ENCODE peak calls at places on chromosome 12, in eight cellular contexts. L is NCI-H1694 treated with DMSO at 0.1 percent for 48 hours, K is right atrium auricular region, Y is T-helper 17 cell, H is NCI-H1092 treated with DMSO at 0.1 percent for 48 hours, V is AG08396, G is HEK293T, E is Caco-2. A is an unnamed sample.

GRCh38 chr12:95208678-95209077 is 8.6 kb downstream of the FGD6 start:
- DNase-seq in L (peak), K (no peak), Y (no peak), H (no peak), V (no peak), G (no peak), E (no peak), A (no peak)

GRCh38 chr12:49808686-49809368 is 19.4 kb downstream of the NCKAP5L start:
- DNase-seq in L (no peak), K (no peak), Y (no peak), H (no peak), V (no peak), G (no peak), E (no peak), A (peak)

GRCh38 chr12:4307593-4308333 is 13.2 kb upstream of the TIGAR start:
- DNase-seq in L (peak), K (peak), Y (no peak), H (peak), V (peak), G (peak), E (peak), A (peak)

GRCh38 chr12:102992297-102992696 is 34.8 kb downstream of the ASCL1 start:
- DNase-seq in L (no peak), K (no peak), Y (no peak), H (no peak), V (no peak), G (no peak), E (no peak), A (no peak)

GRCh38 chr12:100141998-100142850 is 450 bp downstream of the BLTP3B start:
- DNase-seq in L (peak), K (no peak), Y (peak), H (peak), V (peak), G (peak), E (peak), A (peak)

GRCh38 chr12:120739821-120740613 is 14.4 kb downstream of the ACADS start:
- DNase-seq in L (no peak), K (no peak), Y (no peak), H (no peak), V (no peak), G (no peak), E (no peak), A (no peak)

GRCh38 chr12:106423291-106423690 is 65.7 kb downstream of the POLR3B start:
- DNase-seq in L (no peak), K (no peak), Y (no peak), H (no peak), V (no peak), G (no peak), E (peak), A (no peak)

GRCh38 chr12:6158749-6159148 is 34.3 kb upstream of the VWF start:
- DNase-seq in L (no peak), K (no peak), Y (no peak), H (no peak), V (no peak), G (no peak), E (no peak), A (no peak)

GRCh38 chr12:104938371-104938770 is 19.7 kb downstream of the SLC41A2 start:
- DNase-seq in L (no peak), K (no peak), Y (no peak), H (no peak), V (no peak), G (no peak), E (no peak), A (no peak)

GRCh38 chr12:6700646-6701051 is at the start of gene PIANP:
- DNase-seq in L (peak), K (no peak), Y (peak), H (no peak), V (peak), G (peak), E (peak), A (peak)

GRCh38 chr12:42588981-42589464 is 523 bp downstream of the PRICKLE1 start:
- DNase-seq in L (peak), K (no peak), Y (no peak), H (no peak), V (peak), G (peak), E (peak), A (peak)

GRCh38 chr12:95253386-95253785 is 35.8 kb downstream of the VEZT start:
- DNase-seq in L (no peak), K (no peak), Y (no peak), H (no peak), V (no peak), G (no peak), E (no peak), A (no peak)

GRCh38 chr12:52222692-52223091 is 10.4 kb upstream of the KRT7 start:
- DNase-seq in L (no peak), K (no peak), Y (no peak), H (no peak), V (no peak), G (no peak), E (no peak), A (no peak)

GRCh38 chr12:116750298-116750697 is 12.2 kb downstream of the RNFT2 start:
- DNase-seq in L (no peak), K (no peak), Y (no peak), H (no peak), V (no peak), G (no peak), E (no peak), A (no peak)

GRCh38 chr12:50059440-50060119 is 2.2 kb downstream of the ASIC1 start:
- DNase-seq in L (no peak), K (no peak), Y (no peak), H (no peak), V (no peak), G (no peak), E (no peak), A (no peak)

GRCh38 chr12:2897418-2897817 is 6.7 kb downstream of the TULP3 start:
- DNase-seq in L (no peak), K (no peak), Y (no peak), H (no peak), V (no peak), G (no peak), E (no peak), A (no peak)

GRCh38 chr12:93776581-93777018 is 99.4 kb downstream of the CRADD start:
- DNase-seq in L (no peak), K (no peak), Y (no peak), H (no peak), V (peak), G (no peak), E (no peak), A (no peak)

GRCh38 chr12:69898236-69898635 is 73.2 kb downstream of the MYRFL start:
- DNase-seq in L (no peak), K (no peak), Y (no peak), H (no peak), V (no peak), G (no peak), E (no peak), A (no peak)

A was measured in neural crest cell.